ENCODE peak calls at places on chromosome 1, in four cellular contexts. H is K562, W is GM12878, J is HepG2. A is an unnamed sample.
A peak's percentile ranks its signal among the peaks of the same experiment; 100 is the strongest.

GRCh38 chr1:150777544-150777943 is 12.0 kb upstream of the CTSS start:
- DNase-seq in H (no peak), W (no peak), J (no peak), A (no peak)

GRCh38 chr1:173867141-173867752 is 542 bp downstream of the GAS5 start:
- DNase-seq in H (no peak), W (no peak), J (no peak), A (no peak)

GRCh38 chr1:225426395-225427248 is 1.2 kb downstream of the LBR start:
- DNase-seq in H (peak; percentile 46), W (no peak), J (no peak), A (no peak)

GRCh38 chr1:29851666-29852065 is 615.3 kb downstream of the PTPRU start:
- DNase-seq in H (no peak), W (no peak), J (no peak), A (no peak)

GRCh38 chr1:2344121-2344681 is 47.2 kb downstream of the MORN1 start:
- DNase-seq in H (no peak), W (no peak), J (no peak), A (no peak)

GRCh38 chr1:115301438-115302020 is 36.5 kb downstream of the NGF start:
- DNase-seq in H (no peak), W (no peak), J (no peak), A (no peak)

GRCh38 chr1:37033355-37034291 is 692 bp downstream of the GRIK3 start:
- DNase-seq in H (no peak), W (no peak), J (no peak), A (no peak)

GRCh38 chr1:6979003-6979577 is 193.8 kb downstream of the CAMTA1 start:
- DNase-seq in H (no peak), W (no peak), J (no peak), A (no peak)

GRCh38 chr1:16989676-16990391 is 9.4 kb upstream of the MFAP2 start:
- DNase-seq in H (no peak), W (no peak), J (no peak), A (no peak)

GRCh38 chr1:230144010-230144614 is 77.1 kb downstream of the GALNT2 start:
- DNase-seq in H (no peak), W (no peak), J (peak; percentile 16), A (no peak)
- TF ChIP-seq ATF3 in H (no peak), W (no peak), J (no peak), A (no peak)

GRCh38 chr1:231039161-231040018 is 664 bp downstream of the FAM89A start:
- DNase-seq in H (peak; percentile 72), W (no peak), J (no peak), A (peak; percentile 61)
- TF ChIP-seq EZH2 in H (no peak), W (no peak), J (no peak), A (peak; percentile 90)

DNA sequence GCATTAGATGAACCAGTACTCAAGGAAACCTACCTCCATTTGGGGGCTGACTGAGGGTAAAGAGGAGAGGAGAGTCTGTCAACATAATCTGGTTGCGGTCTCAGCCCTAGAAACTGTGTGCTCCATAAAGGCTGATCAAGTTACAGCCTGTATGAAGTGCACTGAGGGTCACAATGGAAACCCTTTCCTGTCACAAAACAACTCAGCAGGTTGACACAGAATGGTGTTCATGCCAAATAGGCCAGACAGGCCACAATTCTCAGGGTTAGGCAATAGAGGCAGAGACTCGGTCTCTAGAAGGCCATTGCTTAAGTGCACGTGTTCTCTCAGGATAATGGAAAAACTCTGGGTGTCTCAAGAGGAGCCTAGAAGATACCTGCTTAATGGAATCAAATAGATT is 4.1 kb upstream of the ANKRD35 start:
- DNase-seq in H (no peak), W (no peak), J (peak; percentile 35), A (no peak)
- TF ChIP-seq HDAC6 in H (no peak), W (no peak), J (no peak), A (no peak)

GRCh38 chr1:232226197-232226681 is 403.7 kb downstream of the SIPA1L2 start:
- DNase-seq in H (no peak), W (no peak), J (no peak), A (peak; percentile 63)

GRCh38 chr1:232223887-232224286 is 406.0 kb downstream of the SIPA1L2 start:
- DNase-seq in H (no peak), W (no peak), J (no peak), A (peak; percentile 32)

GRCh38 chr1:232227171-232227740 is 402.7 kb downstream of the SIPA1L2 start:
- DNase-seq in H (no peak), W (no peak), J (no peak), A (no peak)

GRCh38 chr1:232223309-232223708 is 406.6 kb downstream of the SIPA1L2 start:
- DNase-seq in H (no peak), W (no peak), J (no peak), A (no peak)

GRCh38 chr1:232225336-232226131 is 404.4 kb downstream of the SIPA1L2 start:
- DNase-seq in H (no peak), W (no peak), J (no peak), A (no peak)
- TF ChIP-seq ATF3 in H (no peak), W (no peak), J (no peak), A (no peak)

GRCh38 chr1:54475357-54476230 is 69.4 kb upstream of the SSBP3 start:
- DNase-seq in H (no peak), W (no peak), J (no peak), A (peak; percentile 77)

GRCh38 chr1:54476231-54477109 is 70.3 kb upstream of the SSBP3 start:
- DNase-seq in H (no peak), W (no peak), J (no peak), A (no peak)

GRCh38 chr1:54477153-54477561 is 70.9 kb upstream of the ACOT11 start:
- DNase-seq in H (no peak), W (no peak), J (no peak), A (no peak)

GRCh38 chr1:54471588-54471987 is 65.4 kb upstream of the SSBP3 start:
- DNase-seq in H (no peak), W (no peak), J (no peak), A (no peak)

DNA sequence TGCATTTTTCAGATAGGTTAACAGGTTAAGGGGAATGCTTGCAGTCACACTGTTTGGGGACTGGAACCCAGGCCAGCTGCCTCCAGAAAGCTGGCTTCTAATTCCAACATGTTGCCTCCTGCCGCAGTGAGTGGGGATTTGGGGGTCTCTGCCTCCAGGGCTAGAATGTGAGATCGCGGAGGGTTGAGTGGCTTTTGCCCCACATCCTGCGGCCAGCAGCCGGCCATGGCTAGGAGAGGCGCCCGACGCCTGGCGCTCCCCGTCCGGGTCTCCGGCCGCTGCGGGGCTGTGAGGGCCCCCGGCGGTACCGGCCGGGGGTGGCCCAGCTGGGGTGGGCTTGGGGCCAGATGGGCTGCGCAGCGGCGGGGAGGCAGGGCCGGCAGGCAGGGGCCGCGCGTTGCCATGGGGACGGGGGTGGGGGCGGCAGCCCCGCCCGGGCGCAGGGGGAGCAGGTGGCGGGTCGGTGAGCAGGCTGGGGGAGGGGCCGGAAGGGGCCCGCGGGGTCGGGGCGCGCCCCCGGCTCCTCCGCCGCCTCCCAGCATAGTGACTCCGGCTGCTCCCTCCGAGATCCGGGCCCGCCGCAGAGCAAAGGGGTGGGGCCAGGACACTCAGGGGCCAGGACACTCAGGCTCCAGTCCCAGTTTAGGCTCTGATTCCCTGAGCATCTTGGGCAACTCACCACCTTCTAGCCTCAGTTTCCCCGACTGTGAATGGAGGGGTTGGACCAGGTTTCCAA is 68.5 kb upstream of the SSBP3 start:
- DNase-seq in H (peak; percentile 62), W (no peak), J (no peak), A (no peak)
- TF ChIP-seq EZH2 in H (no peak), W (no peak), J (no peak), A (no peak)

GRCh38 chr1:235329139-235329808 is 904 bp downstream of the GGPS1 start:
- DNase-seq in H (no peak), W (peak; percentile 52), J (no peak), A (peak; percentile 55)
- TF ChIP-seq HDAC6 in H (no peak), W (no peak), J (no peak), A (no peak)

GRCh38 chr1:219467524-219467923 is 145.4 kb downstream of the ZC3H11B start:
- DNase-seq in H (no peak), W (no peak), J (no peak), A (no peak)
- TF ChIP-seq ATF3 in H (no peak), W (no peak), J (no peak), A (no peak)

A was measured in H1.